ENCODE peak calls at places on chromosomes 16 and 17, in seven cellular contexts. D, E, M, R, Y, F and K are unnamed samples.

GRCh38 chr17:42585353-42585752 is 7.8 kb upstream of the PSMC3IP start:
- DNase-seq in D (no peak), E (no peak), M (no peak), R (peak), Y (no peak), F (no peak), K (no peak)

GRCh38 chr16:85528528-85529387 is 84.4 kb upstream of the GSE1 start:
- DNase-seq in D (no peak), E (no peak), M (no peak), R (no peak), Y (no peak), F (no peak), K (no peak)

GRCh38 chr17:65279456-65279855 is 142.3 kb downstream of the RGS9 start:
- DNase-seq in D (no peak), E (no peak), M (no peak), R (no peak), Y (no peak), F (peak), K (no peak)

GRCh38 chr16:31880322-31880979 is 6.8 kb downstream of the ZNF267 start:
- DNase-seq in D (no peak), E (peak), M (peak), R (no peak), Y (peak), F (no peak), K (no peak)

GRCh38 chr17:79231766-79232287 is 157.2 kb downstream of the ENGASE start:
- DNase-seq in D (no peak), E (no peak), M (peak), R (no peak), Y (no peak), F (no peak), K (no peak)

GRCh38 chr17:68972119-68972704 is 17.0 kb upstream of the ABCA8 start:
- DNase-seq in D (no peak), E (no peak), M (peak), R (no peak), Y (no peak), F (no peak), K (no peak)

GRCh38 chr16:77584205-77584859 is 138.0 kb upstream of the NUDT7 start:
- DNase-seq in D (peak), E (peak), M (peak), R (no peak), Y (peak), F (peak), K (peak)

GRCh38 chr16:55003916-55004315 is 73.3 kb downstream of the IRX5 start:
- DNase-seq in D (no peak), E (no peak), M (no peak), R (no peak), Y (no peak), F (no peak), K (no peak)

GRCh38 chr17:72472116-72472515 is 351.3 kb downstream of the SOX9 start:
- DNase-seq in D (no peak), E (no peak), M (no peak), R (no peak), Y (no peak), F (no peak), K (no peak)

GRCh38 chr17:61188081-61188480 is 211.6 kb upstream of the TBX2 start:
- DNase-seq in D (no peak), E (no peak), M (no peak), R (no peak), Y (no peak), F (no peak), K (no peak)

GRCh38 chr17:73292031-73292531 is 19.7 kb downstream of the CDC42EP4 start:
- DNase-seq in D (no peak), E (peak), M (peak), R (peak), Y (peak), F (no peak), K (no peak)

GRCh38 chr17:64778367-64779290 is 116.5 kb upstream of the SMURF2 start:
- DNase-seq in D (no peak), E (no peak), M (peak), R (peak), Y (peak), F (peak), K (no peak)

GRCh38 chr17:69047368-69048263 is 13.1 kb downstream of the ABCA9 start:
- DNase-seq in D (peak), E (peak), M (peak), R (no peak), Y (peak), F (peak), K (peak)

GRCh38 chr17:48121921-48122650 is 14.5 kb downstream of the SNX11 start:
- DNase-seq in D (no peak), E (no peak), M (no peak), R (no peak), Y (no peak), F (peak), K (no peak)

GRCh38 chr16:22075043-22075757 is 17.1 kb upstream of the VWA3A start:
- DNase-seq in D (no peak), E (no peak), M (peak), R (no peak), Y (no peak), F (no peak), K (no peak)

GRCh38 chr17:71201639-71202038 is 919.2 kb upstream of the SOX9 start:
- DNase-seq in D (no peak), E (no peak), M (no peak), R (no peak), Y (no peak), F (no peak), K (no peak)

GRCh38 chr16:85424260-85425060 is 188.7 kb upstream of the GSE1 start:
- DNase-seq in D (no peak), E (no peak), M (no peak), R (peak), Y (peak), F (no peak), K (no peak)

GRCh38 chr16:87960851-87961250 is 9.6 kb downstream of the BANP start:
- DNase-seq in D (no peak), E (no peak), M (no peak), R (no peak), Y (no peak), F (peak), K (no peak)
- H3K4me3 ChIP-seq in D (no peak), E (no peak), M (no peak), R (no peak), Y (no peak), F (no peak), K (no peak)

DNA sequence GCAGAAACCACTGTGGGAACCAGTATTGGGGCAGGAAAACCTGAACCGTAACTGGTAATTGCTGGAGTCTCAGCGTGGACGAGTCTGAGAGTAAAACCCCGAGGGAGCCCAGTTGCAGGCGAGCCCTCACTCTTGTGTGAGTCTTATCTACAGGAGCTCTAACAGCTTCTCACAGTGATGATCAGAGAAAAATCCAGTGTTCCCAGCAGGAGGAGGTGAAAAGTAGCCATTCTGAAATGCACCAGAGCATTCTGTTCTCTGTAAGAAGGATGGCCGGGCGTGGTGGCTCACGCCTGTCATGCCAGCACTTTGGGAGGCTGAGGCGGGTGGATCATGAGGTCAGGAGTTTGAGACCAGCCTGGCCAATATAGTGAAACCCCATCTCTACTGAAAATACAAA is 161.2 kb downstream of the COPRS start:
- DNase-seq in D (no peak), E (no peak), M (no peak), R (no peak), Y (no peak), F (no peak), K (no peak)
- H3K4me3 ChIP-seq in D (no peak), E (no peak), M (no peak), R (no peak), Y (no peak), F (no peak), K (no peak)

GRCh38 chr17:74750327-74751069 is 2.1 kb downstream of the NHERF1 start:
- DNase-seq in D (no peak), E (peak), M (no peak), R (no peak), Y (peak), F (no peak), K (no peak)

GRCh38 chr17:74750039-74750326 is 1.6 kb downstream of the NHERF1 start:
- DNase-seq in D (no peak), E (no peak), M (no peak), R (no peak), Y (no peak), F (no peak), K (no peak)

GRCh38 chr17:74749262-74750038 is 1.0 kb downstream of the NHERF1 start:
- DNase-seq in D (no peak), E (no peak), M (peak), R (no peak), Y (peak), F (peak), K (no peak)

GRCh38 chr17:74752415-74752814 is 4.0 kb downstream of the NHERF1 start:
- DNase-seq in D (no peak), E (no peak), M (no peak), R (no peak), Y (no peak), F (no peak), K (no peak)

GRCh38 chr17:74751210-74751529 is 2.7 kb downstream of the NHERF1 start:
- DNase-seq in D (no peak), E (no peak), M (no peak), R (no peak), Y (no peak), F (no peak), K (no peak)
- H3K4me3 ChIP-seq in D (no peak), E (no peak), M (no peak), R (no peak), Y (no peak), F (peak), K (no peak)

DNA sequence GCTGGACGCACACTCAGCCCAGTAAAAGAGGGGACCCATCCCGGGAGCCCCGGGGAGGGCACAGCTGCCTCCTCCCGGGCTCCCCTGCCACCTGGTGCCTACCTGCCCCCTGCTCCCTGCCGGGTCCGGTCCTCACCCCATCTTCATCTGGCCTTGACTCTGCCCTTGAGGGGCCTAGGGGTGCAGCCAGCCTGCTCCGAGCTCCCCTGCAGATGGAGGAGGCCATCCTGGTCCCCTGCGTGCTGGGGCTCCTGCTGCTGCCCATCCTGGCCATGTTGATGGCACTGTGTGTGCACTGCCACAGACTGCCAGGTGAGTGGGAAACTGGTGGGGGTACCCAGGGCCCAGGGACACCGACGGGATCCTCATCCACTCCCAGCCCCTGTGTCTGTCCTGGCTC is 354 bp downstream of the LAT start:
- DNase-seq in D (no peak), E (no peak), M (no peak), R (no peak), Y (no peak), F (no peak), K (no peak)
- H3K4me3 ChIP-seq in D (no peak), E (no peak), M (no peak), R (no peak), Y (no peak), F (no peak), K (no peak)

DNA sequence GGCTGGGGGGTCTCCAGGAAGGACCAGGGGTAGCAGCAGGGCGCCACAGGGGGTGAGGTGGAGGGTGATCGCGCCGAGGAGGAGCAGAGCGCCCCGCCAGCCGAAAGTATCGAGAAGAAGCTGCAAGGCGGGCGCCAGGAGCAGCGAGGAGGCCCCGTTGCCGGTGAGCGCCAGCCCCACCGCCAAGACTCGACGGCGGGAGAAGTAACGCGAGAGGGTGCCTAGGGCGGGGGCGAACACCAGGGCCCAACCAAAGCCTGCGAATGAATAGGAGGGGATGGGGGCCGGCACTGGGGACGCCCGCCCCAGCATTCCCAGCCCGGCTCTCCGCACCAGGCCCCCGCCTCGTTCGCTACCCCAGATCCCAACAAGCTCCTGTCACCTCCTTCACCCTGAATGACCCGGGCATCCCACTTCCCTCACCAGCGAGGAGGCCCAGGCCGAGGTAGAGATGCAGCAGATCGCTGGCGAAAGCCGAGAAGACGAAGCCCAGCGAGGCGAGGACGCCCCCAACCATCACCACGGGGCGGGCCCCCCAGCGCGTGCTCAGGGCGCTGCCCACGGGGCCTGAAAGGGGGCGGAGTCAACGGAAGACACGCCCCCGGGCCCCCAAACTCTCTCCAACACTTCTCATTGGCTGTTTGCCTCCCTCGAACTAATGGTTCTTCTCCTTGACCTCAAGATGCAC is 1.2 kb downstream of the SLC16A11 start:
- DNase-seq in D (no peak), E (no peak), M (no peak), R (no peak), Y (no peak), F (peak), K (no peak)
- H3K4me3 ChIP-seq in D (no peak), E (no peak), M (peak), R (no peak), Y (no peak), F (no peak), K (peak)

DNA sequence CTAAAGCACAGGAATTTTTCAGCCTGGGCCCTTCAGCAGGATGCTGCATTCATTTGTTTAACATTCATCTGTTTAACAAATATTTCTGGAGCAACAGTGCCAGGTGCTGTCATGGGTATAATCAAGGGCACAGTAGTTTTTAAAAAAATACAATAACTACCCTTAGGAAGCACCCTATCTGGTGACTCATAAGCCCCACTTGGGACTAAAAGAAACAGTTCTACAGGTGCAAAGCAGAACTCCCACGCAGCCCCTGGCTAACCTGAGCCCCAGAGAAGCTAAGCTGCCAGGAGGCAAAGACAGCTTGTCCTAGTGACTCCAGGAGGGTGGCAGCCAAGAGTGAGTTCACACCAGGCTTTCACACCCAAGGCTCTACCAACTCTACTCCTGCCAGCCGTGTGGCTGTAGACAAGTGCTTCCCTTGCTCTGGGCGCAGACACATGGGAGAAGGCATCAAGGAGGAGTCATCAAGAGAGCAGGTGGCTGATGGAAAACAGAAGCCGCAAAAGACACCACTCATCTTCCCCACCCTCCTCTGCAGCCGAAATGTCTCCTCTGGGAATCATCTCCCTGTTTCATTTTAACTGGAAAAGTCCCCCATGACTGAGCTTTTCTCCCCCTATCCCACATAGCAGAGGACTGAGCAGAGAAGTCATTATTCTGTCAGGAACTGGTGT is 14.4 kb downstream of the CUEDC1 start:
- DNase-seq in D (peak), E (peak), M (no peak), R (no peak), Y (peak), F (no peak), K (no peak)
- H3K4me3 ChIP-seq in D (no peak), E (no peak), M (no peak), R (no peak), Y (no peak), F (no peak), K (no peak)